ENCODE peak calls at places on chromosomes 16 and 17, in five cellular contexts. I is AG09319, K is NCI-H2081 treated with DMSO at 0.1 percent for 48 hours, R is SK-N-SH, E is mucosa of gallbladder. O is an unnamed sample.
A peak's percentile ranks its signal among the peaks of the same experiment; 100 is the strongest.

GRCh38 chr17:42221886-42222745 is 27.8 kb upstream of the GHDC start:
- DNase-seq in I (no peak), K (no peak), R (peak; percentile 77), E (peak; percentile 22), O (no peak)

GRCh38 chr17:80169784-80170500 is at the start of gene CARD14:
- DNase-seq in I (no peak), K (no peak), R (peak; percentile 24), E (peak; percentile 33), O (no peak)

GRCh38 chr17:32111141-32111771 is 31.0 kb upstream of the RHOT1 start:
- DNase-seq in I (peak; percentile 42), K (peak; percentile 50), R (peak; percentile 60), E (peak; percentile 33), O (no peak)

GRCh38 chr17:80732268-80732667 is 187.6 kb downstream of the RPTOR start:
- DNase-seq in I (peak; percentile 57), K (no peak), R (no peak), E (no peak), O (peak; percentile 82)

GRCh38 chr16:74563828-74564263 is 43.1 kb downstream of the GLG1 start:
- DNase-seq in I (no peak), K (no peak), R (no peak), E (no peak), O (no peak)

GRCh38 chr16:14398014-14398717 is 231.9 kb downstream of the PARN start:
- DNase-seq in I (no peak), K (no peak), R (no peak), E (no peak), O (no peak)

GRCh38 chr17:21089145-21089544 is 37.6 kb upstream of the DHRS7B start:
- DNase-seq in I (no peak), K (no peak), R (no peak), E (no peak), O (peak; percentile 49)

GRCh38 chr17:35486920-35487727 is 38.6 kb upstream of the SLFN13 start:
- DNase-seq in I (no peak), K (no peak), R (no peak), E (peak; percentile 24), O (no peak)

GRCh38 chr17:44914698-44915271 is 515 bp downstream of the GFAP start:
- DNase-seq in I (no peak), K (no peak), R (peak; percentile 22), E (no peak), O (no peak)

GRCh38 chr16:20401066-20401465 is 3.5 kb downstream of the PDILT start:
- DNase-seq in I (no peak), K (no peak), R (no peak), E (no peak), O (no peak)

GRCh38 chr17:76710863-76711611 is at the start of gene MXRA7:
- DNase-seq in I (no peak), K (no peak), R (peak; percentile 97), E (peak; percentile 49), O (no peak)

O was measured in GM04503.